ENCODE peak calls at places on chromosomes 5 and 9, in seven cellular contexts. One of them, this sample, is unnamed.
A peak's percentile ranks its signal among the peaks of the same experiment; 100 is the strongest.

GRCh38 chr5:153402550-153402949 is 87.9 kb upstream of the GRIA1 start:
- DNase-seq in activated effector memory CD4-positive, alpha-beta T cell treated with anti-CD3 and anti-CD28 coated beads, Interleukin-2, amount 50 U/mL, for 16 hours: no peak
- DNase-seq in retina: no peak
- DNase-seq in GM23248: peak; percentile 58
- DNase-seq in DMS153: no peak
- DNase-seq in AG08396: no peak
- DNase-seq in 8988T: no peak
- DNase-seq in this sample: peak; percentile 71

GRCh38 chr9:133553978-133554713 is 19.6 kb downstream of the ADAMTSL2 start:
- DNase-seq in activated effector memory CD4-positive, alpha-beta T cell treated with anti-CD3 and anti-CD28 coated beads, Interleukin-2, amount 50 U/mL, for 16 hours: no peak
- DNase-seq in retina: no peak
- DNase-seq in GM23248: no peak
- DNase-seq in DMS153: no peak
- DNase-seq in AG08396: no peak
- DNase-seq in 8988T: no peak
- DNase-seq in this sample: no peak

GRCh38 chr5:95134326-95134725 is 150.6 kb downstream of the MCTP1 start:
- DNase-seq in activated effector memory CD4-positive, alpha-beta T cell treated with anti-CD3 and anti-CD28 coated beads, Interleukin-2, amount 50 U/mL, for 16 hours: no peak
- DNase-seq in retina: no peak
- DNase-seq in GM23248: no peak
- DNase-seq in DMS153: no peak
- DNase-seq in AG08396: no peak
- DNase-seq in 8988T: no peak
- DNase-seq in this sample: no peak

GRCh38 chr5:130710596-130710995 is 454.5 kb downstream of the HINT1 start:
- DNase-seq in activated effector memory CD4-positive, alpha-beta T cell treated with anti-CD3 and anti-CD28 coated beads, Interleukin-2, amount 50 U/mL, for 16 hours: no peak
- DNase-seq in retina: no peak
- DNase-seq in GM23248: no peak
- DNase-seq in DMS153: no peak
- DNase-seq in AG08396: no peak
- DNase-seq in 8988T: no peak
- DNase-seq in this sample: no peak

GRCh38 chr5:2740849-2741555 is 10.5 kb downstream of the IRX2 start:
- DNase-seq in activated effector memory CD4-positive, alpha-beta T cell treated with anti-CD3 and anti-CD28 coated beads, Interleukin-2, amount 50 U/mL, for 16 hours: no peak
- DNase-seq in retina: peak; percentile 77
- DNase-seq in GM23248: peak; percentile 73
- DNase-seq in DMS153: no peak
- DNase-seq in AG08396: no peak
- DNase-seq in 8988T: no peak
- DNase-seq in this sample: no peak

GRCh38 chr9:97518909-97519307 is 17.4 kb downstream of the TMOD1 start:
- DNase-seq in activated effector memory CD4-positive, alpha-beta T cell treated with anti-CD3 and anti-CD28 coated beads, Interleukin-2, amount 50 U/mL, for 16 hours: no peak
- DNase-seq in retina: no peak
- DNase-seq in GM23248: peak; percentile 82
- DNase-seq in DMS153: peak; percentile 81
- DNase-seq in AG08396: peak; percentile 68
- DNase-seq in 8988T: no peak
- DNase-seq in this sample: peak; percentile 85

GRCh38 chr9:118091676-118092490 is 387.7 kb downstream of the TLR4 start:
- DNase-seq in activated effector memory CD4-positive, alpha-beta T cell treated with anti-CD3 and anti-CD28 coated beads, Interleukin-2, amount 50 U/mL, for 16 hours: no peak
- DNase-seq in retina: peak; percentile 15
- DNase-seq in GM23248: no peak
- DNase-seq in DMS153: no peak
- DNase-seq in AG08396: no peak
- DNase-seq in 8988T: no peak
- DNase-seq in this sample: no peak

GRCh38 chr5:134527156-134527960 is 1.9 kb downstream of the JADE2 start:
- DNase-seq in activated effector memory CD4-positive, alpha-beta T cell treated with anti-CD3 and anti-CD28 coated beads, Interleukin-2, amount 50 U/mL, for 16 hours: peak; percentile 91
- DNase-seq in retina: peak; percentile 93
- DNase-seq in GM23248: peak; percentile 92
- DNase-seq in DMS153: no peak
- DNase-seq in AG08396: peak; percentile 91
- DNase-seq in 8988T: peak; percentile 95
- DNase-seq in this sample: peak; percentile 92

GRCh38 chr9:14692918-14693861 is at the start of gene ZDHHC21:
- DNase-seq in activated effector memory CD4-positive, alpha-beta T cell treated with anti-CD3 and anti-CD28 coated beads, Interleukin-2, amount 50 U/mL, for 16 hours: peak; percentile 85
- DNase-seq in retina: peak; percentile 87
- DNase-seq in GM23248: peak; percentile 75
- DNase-seq in DMS153: peak; percentile 69
- DNase-seq in AG08396: peak; percentile 86
- DNase-seq in 8988T: peak; percentile 33
- DNase-seq in this sample: peak; percentile 62

GRCh38 chr9:91954841-91955471 is 4.9 kb upstream of the ROR2 start:
- DNase-seq in activated effector memory CD4-positive, alpha-beta T cell treated with anti-CD3 and anti-CD28 coated beads, Interleukin-2, amount 50 U/mL, for 16 hours: no peak
- DNase-seq in retina: peak; percentile 58
- DNase-seq in GM23248: peak; percentile 87
- DNase-seq in DMS153: peak; percentile 58
- DNase-seq in AG08396: peak; percentile 78
- DNase-seq in 8988T: peak; percentile 64
- DNase-seq in this sample: peak; percentile 81

GRCh38 chr5:153881687-153882086 is 157.0 kb downstream of the FAM114A2 start:
- DNase-seq in activated effector memory CD4-positive, alpha-beta T cell treated with anti-CD3 and anti-CD28 coated beads, Interleukin-2, amount 50 U/mL, for 16 hours: no peak
- DNase-seq in retina: no peak
- DNase-seq in GM23248: peak; percentile 33
- DNase-seq in DMS153: no peak
- DNase-seq in AG08396: no peak
- DNase-seq in 8988T: no peak
- DNase-seq in this sample: peak; percentile 10

GRCh38 chr5:132458651-132459030 is 31.9 kb downstream of the IRF1 start:
- DNase-seq in activated effector memory CD4-positive, alpha-beta T cell treated with anti-CD3 and anti-CD28 coated beads, Interleukin-2, amount 50 U/mL, for 16 hours: no peak
- DNase-seq in retina: no peak
- DNase-seq in GM23248: peak; percentile 68
- DNase-seq in DMS153: no peak
- DNase-seq in AG08396: no peak
- DNase-seq in 8988T: no peak
- DNase-seq in this sample: peak; percentile 68

GRCh38 chr9:87342743-87343142 is 154.9 kb upstream of the DAPK1 start:
- DNase-seq in activated effector memory CD4-positive, alpha-beta T cell treated with anti-CD3 and anti-CD28 coated beads, Interleukin-2, amount 50 U/mL, for 16 hours: no peak
- DNase-seq in retina: no peak
- DNase-seq in GM23248: no peak
- DNase-seq in DMS153: no peak
- DNase-seq in AG08396: no peak
- DNase-seq in 8988T: no peak
- DNase-seq in this sample: peak; percentile 71

GRCh38 chr9:92636627-92637026 is 33.3 kb downstream of the IPPK start:
- DNase-seq in activated effector memory CD4-positive, alpha-beta T cell treated with anti-CD3 and anti-CD28 coated beads, Interleukin-2, amount 50 U/mL, for 16 hours: no peak
- DNase-seq in retina: no peak
- DNase-seq in GM23248: no peak
- DNase-seq in DMS153: no peak
- DNase-seq in AG08396: no peak
- DNase-seq in 8988T: no peak
- DNase-seq in this sample: no peak

GRCh38 chr5:169458269-169458668 is 125.3 kb upstream of the SPDL1 start:
- DNase-seq in activated effector memory CD4-positive, alpha-beta T cell treated with anti-CD3 and anti-CD28 coated beads, Interleukin-2, amount 50 U/mL, for 16 hours: no peak
- DNase-seq in retina: peak; percentile 57
- DNase-seq in GM23248: no peak
- DNase-seq in DMS153: no peak
- DNase-seq in AG08396: no peak
- DNase-seq in 8988T: no peak
- DNase-seq in this sample: no peak

GRCh38 chr5:139676951-139677367 is 28.8 kb downstream of the CXXC5 start:
- DNase-seq in activated effector memory CD4-positive, alpha-beta T cell treated with anti-CD3 and anti-CD28 coated beads, Interleukin-2, amount 50 U/mL, for 16 hours: no peak
- DNase-seq in retina: peak; percentile 81
- DNase-seq in GM23248: no peak
- DNase-seq in DMS153: no peak
- DNase-seq in AG08396: no peak
- DNase-seq in 8988T: no peak
- DNase-seq in this sample: no peak

GRCh38 chr5:98772415-98773213 is 849 bp upstream of the RGMB start:
- DNase-seq in activated effector memory CD4-positive, alpha-beta T cell treated with anti-CD3 and anti-CD28 coated beads, Interleukin-2, amount 50 U/mL, for 16 hours: peak; percentile 86
- DNase-seq in retina: no peak
- DNase-seq in GM23248: peak; percentile 56
- DNase-seq in DMS153: peak; percentile 62
- DNase-seq in AG08396: peak; percentile 81
- DNase-seq in 8988T: peak; percentile 42
- DNase-seq in this sample: peak; percentile 96

GRCh38 chr9:125568616-125569015 is 138.4 kb downstream of the MAPKAP1 start:
- DNase-seq in activated effector memory CD4-positive, alpha-beta T cell treated with anti-CD3 and anti-CD28 coated beads, Interleukin-2, amount 50 U/mL, for 16 hours: no peak
- DNase-seq in retina: no peak
- DNase-seq in GM23248: peak; percentile 68
- DNase-seq in DMS153: no peak
- DNase-seq in AG08396: no peak
- DNase-seq in 8988T: no peak
- DNase-seq in this sample: peak; percentile 70

GRCh38 chr5:111115229-111115628 is 23.1 kb downstream of the WDR36 start:
- DNase-seq in activated effector memory CD4-positive, alpha-beta T cell treated with anti-CD3 and anti-CD28 coated beads, Interleukin-2, amount 50 U/mL, for 16 hours: no peak
- DNase-seq in retina: no peak
- DNase-seq in GM23248: no peak
- DNase-seq in DMS153: no peak
- DNase-seq in AG08396: no peak
- DNase-seq in 8988T: no peak
- DNase-seq in this sample: no peak

GRCh38 chr5:55994502-55994997 is at the start of gene IL6ST:
- DNase-seq in activated effector memory CD4-positive, alpha-beta T cell treated with anti-CD3 and anti-CD28 coated beads, Interleukin-2, amount 50 U/mL, for 16 hours: peak; percentile 81
- DNase-seq in retina: peak; percentile 96
- DNase-seq in GM23248: peak; percentile 87
- DNase-seq in DMS153: no peak
- DNase-seq in AG08396: peak; percentile 63
- DNase-seq in 8988T: no peak
- DNase-seq in this sample: peak; percentile 94

GRCh38 chr9:100058699-100059579 is 39.9 kb downstream of the ERP44 start:
- DNase-seq in activated effector memory CD4-positive, alpha-beta T cell treated with anti-CD3 and anti-CD28 coated beads, Interleukin-2, amount 50 U/mL, for 16 hours: no peak
- DNase-seq in retina: no peak
- DNase-seq in GM23248: no peak
- DNase-seq in DMS153: no peak
- DNase-seq in AG08396: no peak
- DNase-seq in 8988T: no peak
- DNase-seq in this sample: no peak

GRCh38 chr5:53446908-53447307 is 33.5 kb upstream of the FST start:
- DNase-seq in activated effector memory CD4-positive, alpha-beta T cell treated with anti-CD3 and anti-CD28 coated beads, Interleukin-2, amount 50 U/mL, for 16 hours: no peak
- DNase-seq in retina: no peak
- DNase-seq in GM23248: peak; percentile 30
- DNase-seq in DMS153: no peak
- DNase-seq in AG08396: no peak
- DNase-seq in 8988T: no peak
- DNase-seq in this sample: peak; percentile 22

GRCh38 chr5:151664694-151665583 is 21.8 kb downstream of the SPARC start:
- DNase-seq in activated effector memory CD4-positive, alpha-beta T cell treated with anti-CD3 and anti-CD28 coated beads, Interleukin-2, amount 50 U/mL, for 16 hours: no peak
- DNase-seq in retina: no peak
- DNase-seq in GM23248: peak; percentile 76
- DNase-seq in DMS153: no peak
- DNase-seq in AG08396: no peak
- DNase-seq in 8988T: no peak
- DNase-seq in this sample: peak; percentile 84

GRCh38 chr5:98605010-98605425 is 168.4 kb upstream of the RGMB start:
- DNase-seq in activated effector memory CD4-positive, alpha-beta T cell treated with anti-CD3 and anti-CD28 coated beads, Interleukin-2, amount 50 U/mL, for 16 hours: no peak
- DNase-seq in retina: peak; percentile 6
- DNase-seq in GM23248: peak; percentile 28
- DNase-seq in DMS153: no peak
- DNase-seq in AG08396: no peak
- DNase-seq in 8988T: no peak
- DNase-seq in this sample: peak; percentile 18